ENCODE peak calls at places on chromosomes 2 and 18, in four cellular contexts. O is retinal pigment epithelial cell; W is M059J; D is activated effector memory CD4-positive, alpha-beta T cell treated with anti-CD3 and anti-CD28 coated beads, Interleukin-2, amount 50 U/mL, for 16 hours. P is an unnamed sample.

GRCh38 chr18:6482198-6482977 is 67.7 kb upstream of the L3MBTL4 start:
- DNase-seq in O (peak), W (peak), D (no peak), P (peak)

GRCh38 chr2:74379851-74380789 is at the start of gene DCTN1:
- DNase-seq in O (no peak), W (peak), D (no peak), P (no peak)

GRCh38 chr2:96715658-96716057 is 24.2 kb downstream of the LMAN2L start:
- DNase-seq in O (no peak), W (no peak), D (no peak), P (no peak)

GRCh38 chr18:596288-596881 is 403 bp upstream of the CLUL1 start:
- DNase-seq in O (no peak), W (peak), D (no peak), P (no peak)

GRCh38 chr2:158776236-158776635 is 18.9 kb upstream of the DAPL1 start:
- DNase-seq in O (no peak), W (no peak), D (no peak), P (no peak)

GRCh38 chr18:74407888-74408287 is 49.2 kb downstream of the DIPK1C start:
- DNase-seq in O (no peak), W (no peak), D (no peak), P (no peak)

GRCh38 chr2:71503827-71504226 is 50.5 kb downstream of the DYSF start:
- DNase-seq in O (peak), W (no peak), D (no peak), P (no peak)

GRCh38 chr2:43192939-43193651 is 33.3 kb downstream of the ZFP36L2 start:
- DNase-seq in O (no peak), W (no peak), D (no peak), P (no peak)

GRCh38 chr18:76593838-76594237 is 98.8 kb upstream of the ZNF516 start:
- DNase-seq in O (no peak), W (no peak), D (no peak), P (no peak)

GRCh38 chr18:35376393-35376741 is 770 bp downstream of the ZNF396 start:
- DNase-seq in O (no peak), W (no peak), D (no peak), P (no peak)

GRCh38 chr2:26463252-26464207 is 14.4 kb downstream of the OTOF start:
- DNase-seq in O (no peak), W (no peak), D (peak), P (no peak)

GRCh38 chr2:67572721-67573485 is 175.8 kb downstream of the ETAA1 start:
- DNase-seq in O (no peak), W (no peak), D (no peak), P (no peak)

GRCh38 chr18:72652990-72653593 is 109.0 kb upstream of the CBLN2 start:
- DNase-seq in O (no peak), W (peak), D (peak), P (peak)

GRCh38 chr18:58669731-58670379 is 1.4 kb upstream of the MALT1 start:
- DNase-seq in O (peak), W (peak), D (no peak), P (no peak)

GRCh38 chr2:37997629-37998028 is 72.5 kb downstream of the RMDN2 start:
- DNase-seq in O (no peak), W (no peak), D (no peak), P (no peak)

GRCh38 chr2:18243831-18244230 is 316.6 kb downstream of the RDH14 start:
- DNase-seq in O (no peak), W (no peak), D (no peak), P (no peak)

GRCh38 chr2:227191367-227191766 is 26.9 kb downstream of the COL4A3 start:
- DNase-seq in O (no peak), W (peak), D (no peak), P (no peak)

GRCh38 chr2:233706720-233707119 is 6.0 kb upstream of the UGT1A5 start:
- DNase-seq in O (no peak), W (peak), D (no peak), P (no peak)

GRCh38 chr2:234770081-234770506 is 181.7 kb upstream of the SH3BP4 start:
- DNase-seq in O (peak), W (peak), D (no peak), P (no peak)

GRCh38 chr2:20443276-20443920 is 3.5 kb upstream of the RHOB start:
- DNase-seq in O (no peak), W (peak), D (peak), P (peak)

GRCh38 chr18:76451475-76452331 is 43.3 kb downstream of the ZNF516 start:
- DNase-seq in O (no peak), W (no peak), D (no peak), P (no peak)

GRCh38 chr2:159933727-159934049 is 128.7 kb downstream of the PLA2R1 start:
- DNase-seq in O (no peak), W (no peak), D (no peak), P (no peak)

GRCh38 chr2:45406626-45407025 is 204.4 kb downstream of the SRBD1 start:
- DNase-seq in O (no peak), W (no peak), D (no peak), P (no peak)

GRCh38 chr2:176924909-176925548 is 287.6 kb upstream of the HNRNPA3 start:
- DNase-seq in O (no peak), W (peak), D (no peak), P (no peak)

GRCh38 chr2:238389985-238390682 is 36.6 kb upstream of the ASB1 start:
- DNase-seq in O (no peak), W (no peak), D (no peak), P (no peak)

GRCh38 chr2:101802329-101802728 is 104.8 kb downstream of the MAP4K4 start:
- DNase-seq in O (no peak), W (no peak), D (no peak), P (no peak)

GRCh38 chr18:47215554-47216138 is 35.8 kb downstream of the SKOR2 start:
- DNase-seq in O (peak), W (peak), D (no peak), P (peak)

GRCh38 chr18:27331606-27332005 is 146.5 kb upstream of the CHST9 start:
- DNase-seq in O (no peak), W (no peak), D (no peak), P (no peak)

GRCh38 chr2:169963786-169964185 is 136.5 kb downstream of the UBR3 start:
- DNase-seq in O (no peak), W (no peak), D (no peak), P (no peak)

GRCh38 chr2:144459937-144460336 is 60.0 kb downstream of the ZEB2 start:
- DNase-seq in O (no peak), W (no peak), D (peak), P (no peak)

GRCh38 chr2:221779614-221780067 is 207.5 kb upstream of the EPHA4 start:
- DNase-seq in O (no peak), W (peak), D (no peak), P (peak)

P was measured in epithelial cell of proximal tubule.